ENCODE peak calls at places on chromosomes 4 and X, in nine cellular contexts. One of them, this sample, is unnamed. For H3K4me1, the result is how much of the 10 kb centered on the place peaks cover.

GRCh38 chrX:4550018-4550417 is 836.6 kb upstream of the PRKX start:
- DNase-seq in right cardiac atrium: no peak
- DNase-seq in SK-N-SH: peak
- DNase-seq in colonic mucosa: no peak
- DNase-seq in heart right ventricle: no peak
- DNase-seq in CD8-positive, alpha-beta memory T cell: no peak
- DNase-seq in IMR-90: no peak
- DNase-seq in fibroblast of lung: no peak
- DNase-seq in body of pancreas: peak
- DNase-seq in this sample: no peak

GRCh38 chr4:171016145-171016544 is 797.1 kb upstream of the GALNTL6 start:
- DNase-seq in IMR-90: no peak
- DNase-seq in colonic mucosa: no peak
- DNase-seq in fibroblast of lung: no peak
- DNase-seq in SK-N-SH: no peak
- DNase-seq in heart right ventricle: no peak
- DNase-seq in body of pancreas: no peak
- DNase-seq in CD8-positive, alpha-beta memory T cell: no peak
- DNase-seq in right cardiac atrium: no peak
- DNase-seq in this sample: no peak

GRCh38 chrX:121014826-121015225 is 29.3 kb upstream of the CT47A1 start:
- DNase-seq in fibroblast of lung: no peak
- DNase-seq in right cardiac atrium: no peak
- DNase-seq in body of pancreas: no peak
- DNase-seq in colonic mucosa: no peak
- DNase-seq in SK-N-SH: no peak
- DNase-seq in IMR-90: no peak
- DNase-seq in heart right ventricle: no peak
- DNase-seq in CD8-positive, alpha-beta memory T cell: no peak
- DNase-seq in this sample: no peak

GRCh38 chrX:124455966-124456365 is 109.6 kb downstream of the SH2D1A start:
- DNase-seq in IMR-90: no peak
- DNase-seq in body of pancreas: no peak
- DNase-seq in CD8-positive, alpha-beta memory T cell: no peak
- DNase-seq in SK-N-SH: no peak
- DNase-seq in heart right ventricle: no peak
- DNase-seq in colonic mucosa: no peak
- DNase-seq in fibroblast of lung: no peak
- DNase-seq in right cardiac atrium: no peak
- DNase-seq in this sample: no peak

GRCh38 chrX:9291666-9292065 is 173.2 kb upstream of the TBL1X start:
- DNase-seq in body of pancreas: no peak
- DNase-seq in CD8-positive, alpha-beta memory T cell: no peak
- DNase-seq in IMR-90: no peak
- DNase-seq in colonic mucosa: no peak
- DNase-seq in right cardiac atrium: no peak
- DNase-seq in heart right ventricle: no peak
- DNase-seq in fibroblast of lung: no peak
- DNase-seq in SK-N-SH: no peak
- DNase-seq in this sample: no peak

GRCh38 chr4:55396305-55397023 is 707 bp downstream of the TMEM165 start:
- DNase-seq in right cardiac atrium: peak
- DNase-seq in colonic mucosa: peak
- DNase-seq in CD8-positive, alpha-beta memory T cell: peak
- DNase-seq in body of pancreas: peak
- DNase-seq in IMR-90: peak
- DNase-seq in heart right ventricle: peak
- DNase-seq in SK-N-SH: peak
- DNase-seq in fibroblast of lung: peak
- DNase-seq in this sample: no peak

GRCh38 chr4:80361329-80361900 is 25.9 kb downstream of the CFAP299 start:
- DNase-seq in IMR-90: peak
- DNase-seq in right cardiac atrium: no peak
- DNase-seq in SK-N-SH: peak
- DNase-seq in fibroblast of lung: peak
- DNase-seq in heart right ventricle: no peak
- DNase-seq in colonic mucosa: no peak
- DNase-seq in body of pancreas: no peak
- DNase-seq in CD8-positive, alpha-beta memory T cell: no peak
- DNase-seq in this sample: no peak

GRCh38 chrX:93177930-93178329 is 495.4 kb downstream of the NAP1L3 start:
- DNase-seq in CD8-positive, alpha-beta memory T cell: no peak
- DNase-seq in SK-N-SH: no peak
- DNase-seq in right cardiac atrium: no peak
- DNase-seq in IMR-90: no peak
- DNase-seq in heart right ventricle: no peak
- DNase-seq in colonic mucosa: no peak
- DNase-seq in body of pancreas: no peak
- DNase-seq in fibroblast of lung: no peak
- DNase-seq in this sample: no peak

GRCh38 chr4:66556651-66557278 is 886.5 kb upstream of the EPHA5 start:
- DNase-seq in body of pancreas: no peak
- DNase-seq in CD8-positive, alpha-beta memory T cell: no peak
- DNase-seq in fibroblast of lung: no peak
- DNase-seq in right cardiac atrium: no peak
- DNase-seq in SK-N-SH: no peak
- DNase-seq in colonic mucosa: no peak
- DNase-seq in IMR-90: no peak
- DNase-seq in heart right ventricle: no peak
- DNase-seq in this sample: no peak

GRCh38 chr4:164807611-164808010 is 53.7 kb downstream of the SMIM31 start:
- DNase-seq in CD8-positive, alpha-beta memory T cell: no peak
- DNase-seq in SK-N-SH: no peak
- DNase-seq in heart right ventricle: no peak
- DNase-seq in right cardiac atrium: no peak
- DNase-seq in body of pancreas: no peak
- DNase-seq in colonic mucosa: no peak
- DNase-seq in IMR-90: no peak
- DNase-seq in fibroblast of lung: no peak
- DNase-seq in this sample: no peak

GRCh38 chr4:172073590-172073989 is 260.4 kb downstream of the GALNTL6 start:
- DNase-seq in IMR-90: no peak
- DNase-seq in heart right ventricle: no peak
- DNase-seq in CD8-positive, alpha-beta memory T cell: no peak
- DNase-seq in body of pancreas: no peak
- DNase-seq in colonic mucosa: no peak
- DNase-seq in fibroblast of lung: no peak
- DNase-seq in right cardiac atrium: no peak
- DNase-seq in SK-N-SH: no peak
- DNase-seq in this sample: no peak

GRCh38 chr4:55311792-55312490 is 34.1 kb upstream of the SRD5A3 start:
- DNase-seq in body of pancreas: no peak
- DNase-seq in heart right ventricle: no peak
- DNase-seq in CD8-positive, alpha-beta memory T cell: no peak
- DNase-seq in SK-N-SH: no peak
- DNase-seq in right cardiac atrium: no peak
- DNase-seq in colonic mucosa: no peak
- DNase-seq in IMR-90: no peak
- DNase-seq in fibroblast of lung: no peak
- DNase-seq in this sample: no peak

DNA sequence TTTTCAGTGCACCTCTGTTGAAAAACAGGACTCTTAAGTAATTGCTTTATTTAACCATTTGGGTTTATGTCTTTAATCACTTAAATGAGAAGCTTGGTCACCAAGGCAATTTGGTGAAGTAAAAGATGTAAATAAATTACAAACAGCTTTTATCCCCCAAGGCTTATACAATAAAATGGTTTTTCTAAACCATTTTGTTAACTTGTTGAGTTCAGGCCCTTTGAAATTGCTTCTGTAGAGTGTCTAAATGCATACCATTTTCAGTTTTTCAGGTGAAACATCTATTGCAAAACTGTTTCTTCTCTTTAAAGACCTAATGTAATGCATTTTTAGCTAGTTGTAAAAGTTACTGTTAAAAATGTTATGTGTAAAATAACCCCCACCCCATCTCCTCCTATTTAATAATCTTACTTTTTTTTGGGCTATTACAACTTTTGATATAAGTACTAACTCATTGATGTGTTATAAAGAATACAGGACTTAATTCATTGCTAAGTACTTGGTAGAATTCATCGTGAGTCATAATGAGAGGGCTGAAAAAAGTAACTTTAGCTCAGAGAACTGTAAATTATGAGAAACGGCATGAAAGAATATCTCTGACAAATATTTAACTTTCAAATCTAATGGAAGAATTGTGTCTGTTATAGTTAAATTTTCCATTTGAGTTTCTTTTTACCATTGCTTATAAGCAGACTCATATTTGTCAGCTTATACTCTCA is 4.5 kb downstream of the RAPGEF2 start:
- DNase-seq in CD8-positive, alpha-beta memory T cell: no peak
- DNase-seq in colonic mucosa: no peak
- DNase-seq in right cardiac atrium: no peak
- DNase-seq in body of pancreas: no peak
- DNase-seq in fibroblast of lung: peak
- DNase-seq in heart right ventricle: no peak
- DNase-seq in IMR-90: peak
- DNase-seq in SK-N-SH: no peak
- DNase-seq in this sample: no peak
- H3K4me1 ChIP-seq in CD8-positive, alpha-beta memory T cell: under half
- H3K4me1 ChIP-seq in colonic mucosa: under half
- H3K4me1 ChIP-seq in right cardiac atrium: under half
- H3K4me1 ChIP-seq in body of pancreas: under half
- H3K4me1 ChIP-seq in fibroblast of lung: under half
- H3K4me1 ChIP-seq in heart right ventricle: half or more
- H3K4me1 ChIP-seq in IMR-90: under half
- H3K4me1 ChIP-seq in SK-N-SH: under half
- H3K4me1 ChIP-seq in this sample: under half

GRCh38 chrX:112738347-112739033 is 58.8 kb upstream of the LHFPL1 start:
- DNase-seq in heart right ventricle: no peak
- DNase-seq in colonic mucosa: no peak
- DNase-seq in body of pancreas: no peak
- DNase-seq in right cardiac atrium: no peak
- DNase-seq in SK-N-SH: no peak
- DNase-seq in IMR-90: peak
- DNase-seq in fibroblast of lung: no peak
- DNase-seq in CD8-positive, alpha-beta memory T cell: no peak
- DNase-seq in this sample: no peak
- H3K4me1 ChIP-seq in heart right ventricle: under half
- H3K4me1 ChIP-seq in colonic mucosa: under half
- H3K4me1 ChIP-seq in body of pancreas: under half
- H3K4me1 ChIP-seq in right cardiac atrium: under half
- H3K4me1 ChIP-seq in SK-N-SH: under half
- H3K4me1 ChIP-seq in IMR-90: under half
- H3K4me1 ChIP-seq in fibroblast of lung: under half
- H3K4me1 ChIP-seq in CD8-positive, alpha-beta memory T cell: under half
- H3K4me1 ChIP-seq in this sample: under half

DNA sequence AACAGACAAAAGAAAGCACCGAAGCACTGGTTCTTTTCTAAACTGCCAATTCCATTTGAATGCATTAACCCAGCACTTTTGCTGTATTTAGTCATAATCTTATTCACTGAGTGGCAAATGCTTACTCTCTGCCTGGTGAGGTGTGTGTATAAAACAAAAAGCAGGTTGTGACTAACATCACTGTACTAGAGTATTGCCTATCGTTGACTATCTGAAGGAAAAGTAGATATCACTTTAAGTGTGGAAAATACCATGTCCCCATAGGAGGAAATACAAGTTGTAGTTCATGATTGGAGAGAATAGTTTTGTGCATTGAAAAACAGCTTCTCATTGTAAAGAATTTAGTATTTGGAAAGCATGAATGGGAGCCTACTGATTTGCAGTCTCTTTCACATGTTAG is 2.7 kb downstream of the PDLIM5 start:
- DNase-seq in body of pancreas: no peak
- DNase-seq in CD8-positive, alpha-beta memory T cell: no peak
- DNase-seq in SK-N-SH: no peak
- DNase-seq in IMR-90: peak
- DNase-seq in right cardiac atrium: no peak
- DNase-seq in heart right ventricle: no peak
- DNase-seq in colonic mucosa: no peak
- DNase-seq in fibroblast of lung: no peak
- DNase-seq in this sample: no peak
- H3K4me1 ChIP-seq in body of pancreas: under half
- H3K4me1 ChIP-seq in CD8-positive, alpha-beta memory T cell: under half
- H3K4me1 ChIP-seq in SK-N-SH: under half
- H3K4me1 ChIP-seq in IMR-90: under half
- H3K4me1 ChIP-seq in right cardiac atrium: under half
- H3K4me1 ChIP-seq in heart right ventricle: under half
- H3K4me1 ChIP-seq in colonic mucosa: under half
- H3K4me1 ChIP-seq in fibroblast of lung: under half
- H3K4me1 ChIP-seq in this sample: under half

GRCh38 chr4:10112658-10113284 is 3.8 kb downstream of the WDR1 start:
- DNase-seq in fibroblast of lung: no peak
- DNase-seq in IMR-90: no peak
- DNase-seq in right cardiac atrium: no peak
- DNase-seq in SK-N-SH: no peak
- DNase-seq in colonic mucosa: no peak
- DNase-seq in CD8-positive, alpha-beta memory T cell: no peak
- DNase-seq in heart right ventricle: no peak
- DNase-seq in body of pancreas: no peak
- DNase-seq in this sample: no peak

GRCh38 chr4:10114147-10114546 is 2.5 kb downstream of the WDR1 start:
- DNase-seq in colonic mucosa: no peak
- DNase-seq in CD8-positive, alpha-beta memory T cell: no peak
- DNase-seq in IMR-90: no peak
- DNase-seq in fibroblast of lung: no peak
- DNase-seq in body of pancreas: no peak
- DNase-seq in right cardiac atrium: no peak
- DNase-seq in heart right ventricle: no peak
- DNase-seq in SK-N-SH: no peak
- DNase-seq in this sample: no peak

GRCh38 chr4:10114607-10115006 is 2.0 kb downstream of the WDR1 start:
- DNase-seq in body of pancreas: no peak
- DNase-seq in colonic mucosa: peak
- DNase-seq in right cardiac atrium: no peak
- DNase-seq in fibroblast of lung: no peak
- DNase-seq in IMR-90: no peak
- DNase-seq in heart right ventricle: no peak
- DNase-seq in SK-N-SH: no peak
- DNase-seq in CD8-positive, alpha-beta memory T cell: no peak
- DNase-seq in this sample: no peak

GRCh38 chr4:10115271-10115656 is 1.3 kb downstream of the WDR1 start:
- DNase-seq in fibroblast of lung: peak
- DNase-seq in CD8-positive, alpha-beta memory T cell: no peak
- DNase-seq in heart right ventricle: no peak
- DNase-seq in colonic mucosa: peak
- DNase-seq in IMR-90: peak
- DNase-seq in right cardiac atrium: no peak
- DNase-seq in SK-N-SH: no peak
- DNase-seq in body of pancreas: no peak
- DNase-seq in this sample: no peak

DNA sequence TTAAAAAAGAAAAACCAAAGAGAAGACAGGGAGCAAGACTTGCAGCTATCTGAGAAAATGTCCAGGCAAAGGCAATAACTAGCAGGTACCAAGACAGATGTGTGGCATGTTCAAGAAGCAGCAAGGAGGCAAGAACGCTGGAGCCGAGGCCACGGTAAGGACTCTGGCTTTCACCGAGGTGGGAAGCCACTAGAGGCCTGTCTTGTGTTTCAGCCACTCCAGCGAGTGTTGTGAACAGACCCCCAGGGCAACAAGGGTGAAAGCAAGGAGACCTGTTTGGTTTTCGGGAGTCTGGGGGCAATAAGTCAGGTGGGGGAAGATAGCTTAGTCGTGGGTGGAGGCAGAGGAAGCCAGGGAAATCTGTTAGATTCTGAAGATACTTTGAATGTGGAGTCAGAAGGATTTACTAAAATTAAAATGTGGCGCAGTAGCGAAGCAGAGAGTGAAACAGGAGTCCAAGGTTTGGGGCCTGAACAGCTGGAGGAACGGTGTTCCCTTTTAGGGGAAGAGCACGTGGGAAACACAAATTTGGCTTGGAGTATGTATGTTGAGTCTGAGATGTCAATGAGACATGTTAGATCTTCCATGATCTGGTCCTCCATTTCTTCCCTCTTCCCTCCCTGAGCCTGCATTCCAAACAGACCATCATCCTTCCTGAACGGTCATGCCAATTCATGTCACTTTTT is 3.1 kb downstream of the WDR1 start:
- DNase-seq in IMR-90: no peak
- DNase-seq in SK-N-SH: no peak
- DNase-seq in body of pancreas: no peak
- DNase-seq in right cardiac atrium: no peak
- DNase-seq in fibroblast of lung: no peak
- DNase-seq in colonic mucosa: no peak
- DNase-seq in CD8-positive, alpha-beta memory T cell: no peak
- DNase-seq in heart right ventricle: no peak
- DNase-seq in this sample: no peak
- H3K4me1 ChIP-seq in IMR-90: under half
- H3K4me1 ChIP-seq in SK-N-SH: under half
- H3K4me1 ChIP-seq in body of pancreas: under half
- H3K4me1 ChIP-seq in right cardiac atrium: under half
- H3K4me1 ChIP-seq in fibroblast of lung: under half
- H3K4me1 ChIP-seq in colonic mucosa: under half
- H3K4me1 ChIP-seq in CD8-positive, alpha-beta memory T cell: half or more
- H3K4me1 ChIP-seq in heart right ventricle: half or more
- H3K4me1 ChIP-seq in this sample: under half